ENCODE peak calls at places on chromosomes 12 and 14, in five cellular contexts. U is kidney, G is BJ, K is cardiac fibroblast, O is left cardiac atrium. C is an unnamed sample.

GRCh38 chr12:42213023-42213422 is 25.0 kb downstream of the YAF2 start:
- DNase-seq in U (no peak), G (no peak), K (peak; percentile 30), O (no peak), C (no peak)

GRCh38 chr12:104190151-104190550 is 25.4 kb upstream of the TXNRD1 start:
- DNase-seq in G (no peak), K (no peak), U (no peak), O (no peak), C (no peak)

GRCh38 chr12:3310271-3311026 is 180.6 kb upstream of the PRMT8 start:
- DNase-seq in O (no peak), K (no peak), U (no peak), G (no peak), C (no peak)

GRCh38 chr14:75202671-75203070 is 26.3 kb upstream of the TMED10 start:
- DNase-seq in G (no peak), U (no peak), O (no peak), K (no peak), C (no peak)

GRCh38 chr12:48681416-48681737 is 661 bp downstream of the KANSL2 start:
- DNase-seq in K (peak; percentile 33), U (no peak), O (no peak), G (no peak), C (no peak)

GRCh38 chr14:93970589-93970966 is 5.8 kb downstream of the ASB2 start:
- DNase-seq in O (no peak), U (no peak), G (no peak), K (peak; percentile 13), C (peak; percentile 85)

GRCh38 chr12:61750604-61751003 is 509.6 kb upstream of the USP15 start:
- DNase-seq in K (no peak), U (no peak), O (no peak), G (no peak), C (no peak)

GRCh38 chr12:58877243-58877743 is 43.0 kb downstream of the LRIG3 start:
- DNase-seq in U (no peak), K (peak; percentile 95), O (no peak), G (peak; percentile 31), C (no peak)

GRCh38 chr14:52640137-52640536 is 55.2 kb downstream of the ERO1A start:
- DNase-seq in U (no peak), O (no peak), K (no peak), G (no peak), C (no peak)